ENCODE peak calls at places on chromosomes 1 and 21, in eight cellular contexts. One of them, this sample, is unnamed.
A peak's percentile ranks its signal among the peaks of the same experiment; 100 is the strongest.

GRCh38 chr1:64623750-64624445 is 121.0 kb upstream of the RAVER2 start:
- DNase-seq in SK-N-SH: peak; percentile 32
- DNase-seq in epithelial cell of esophagus: peak; percentile 93
- DNase-seq in endodermal cell: no peak
- DNase-seq in foreskin fibroblast: peak; percentile 17
- DNase-seq in AG04449: peak; percentile 23
- DNase-seq in HFFc6: peak; percentile 9
- DNase-seq in WTC11: no peak
- DNase-seq in this sample: no peak

GRCh38 chr1:148362141-148362929 is 120.8 kb downstream of the PPIAL4G start:
- DNase-seq in WTC11: peak; percentile 76
- DNase-seq in AG04449: no peak
- DNase-seq in foreskin fibroblast: peak; percentile 41
- DNase-seq in epithelial cell of esophagus: peak; percentile 97
- DNase-seq in SK-N-SH: no peak
- DNase-seq in HFFc6: no peak
- DNase-seq in endodermal cell: peak; percentile 91
- DNase-seq in this sample: no peak

GRCh38 chr1:157291083-157291482 is 152.9 kb upstream of the ETV3 start:
- DNase-seq in AG04449: no peak
- DNase-seq in epithelial cell of esophagus: no peak
- DNase-seq in SK-N-SH: no peak
- DNase-seq in WTC11: no peak
- DNase-seq in foreskin fibroblast: no peak
- DNase-seq in endodermal cell: no peak
- DNase-seq in HFFc6: no peak
- DNase-seq in this sample: no peak

GRCh38 chr21:38831526-38832467 is 26.1 kb downstream of the ETS2 start:
- DNase-seq in WTC11: no peak
- DNase-seq in SK-N-SH: no peak
- DNase-seq in HFFc6: peak; percentile 82
- DNase-seq in epithelial cell of esophagus: peak; percentile 99
- DNase-seq in AG04449: peak; percentile 90
- DNase-seq in endodermal cell: no peak
- DNase-seq in foreskin fibroblast: peak; percentile 98
- DNase-seq in this sample: peak; percentile 66

GRCh38 chr1:53328009-53328489 is at the start of gene LRP8:
- DNase-seq in HFFc6: peak; percentile 47
- DNase-seq in epithelial cell of esophagus: peak; percentile 76
- DNase-seq in AG04449: no peak
- DNase-seq in endodermal cell: peak; percentile 91
- DNase-seq in SK-N-SH: peak; percentile 96
- DNase-seq in foreskin fibroblast: peak; percentile 91
- DNase-seq in WTC11: peak; percentile 76
- DNase-seq in this sample: peak; percentile 96

GRCh38 chr1:3541465-3541864 is 69.8 kb downstream of the MEGF6 start:
- DNase-seq in foreskin fibroblast: no peak
- DNase-seq in endodermal cell: no peak
- DNase-seq in HFFc6: no peak
- DNase-seq in epithelial cell of esophagus: no peak
- DNase-seq in SK-N-SH: no peak
- DNase-seq in AG04449: no peak
- DNase-seq in WTC11: no peak
- DNase-seq in this sample: no peak

GRCh38 chr1:34479731-34480130 is 275.1 kb upstream of the GJB5 start:
- DNase-seq in WTC11: peak; percentile 33
- DNase-seq in foreskin fibroblast: no peak
- DNase-seq in SK-N-SH: peak; percentile 41
- DNase-seq in endodermal cell: peak; percentile 53
- DNase-seq in HFFc6: no peak
- DNase-seq in epithelial cell of esophagus: no peak
- DNase-seq in AG04449: no peak
- DNase-seq in this sample: no peak

GRCh38 chr1:37257646-37258045 is 216.7 kb upstream of the ZC3H12A start:
- DNase-seq in epithelial cell of esophagus: no peak
- DNase-seq in foreskin fibroblast: no peak
- DNase-seq in WTC11: no peak
- DNase-seq in endodermal cell: no peak
- DNase-seq in SK-N-SH: peak; percentile 58
- DNase-seq in HFFc6: no peak
- DNase-seq in AG04449: no peak
- DNase-seq in this sample: no peak

GRCh38 chr1:201655910-201656669 is 117.2 kb downstream of the NAV1 start:
- DNase-seq in SK-N-SH: no peak
- DNase-seq in HFFc6: no peak
- DNase-seq in AG04449: no peak
- DNase-seq in endodermal cell: no peak
- DNase-seq in foreskin fibroblast: peak; percentile 59
- DNase-seq in WTC11: no peak
- DNase-seq in epithelial cell of esophagus: no peak
- DNase-seq in this sample: no peak

GRCh38 chr1:221715321-221716169 is 26.3 kb downstream of the DUSP10 start:
- DNase-seq in AG04449: no peak
- DNase-seq in WTC11: peak; percentile 58
- DNase-seq in epithelial cell of esophagus: peak; percentile 63
- DNase-seq in endodermal cell: peak; percentile 79
- DNase-seq in foreskin fibroblast: no peak
- DNase-seq in HFFc6: peak; percentile 53
- DNase-seq in SK-N-SH: no peak
- DNase-seq in this sample: no peak

GRCh38 chr1:176111835-176112234 is 95.3 kb downstream of the COP1 start:
- DNase-seq in endodermal cell: no peak
- DNase-seq in HFFc6: peak; percentile 3
- DNase-seq in WTC11: no peak
- DNase-seq in foreskin fibroblast: peak; percentile 57
- DNase-seq in epithelial cell of esophagus: peak; percentile 84
- DNase-seq in AG04449: no peak
- DNase-seq in SK-N-SH: no peak
- DNase-seq in this sample: no peak

GRCh38 chr1:99645699-99646531 is at the start of gene PALMD:
- DNase-seq in SK-N-SH: peak; percentile 44
- DNase-seq in foreskin fibroblast: peak; percentile 42
- DNase-seq in endodermal cell: peak; percentile 65
- DNase-seq in HFFc6: no peak
- DNase-seq in AG04449: no peak
- DNase-seq in epithelial cell of esophagus: peak; percentile 90
- DNase-seq in WTC11: peak; percentile 15
- DNase-seq in this sample: no peak

GRCh38 chr1:202274611-202275010 is 67.1 kb downstream of the UBE2T start:
- DNase-seq in WTC11: peak; percentile 42
- DNase-seq in AG04449: no peak
- DNase-seq in endodermal cell: peak; percentile 79
- DNase-seq in foreskin fibroblast: peak; percentile 53
- DNase-seq in epithelial cell of esophagus: peak; percentile 43
- DNase-seq in SK-N-SH: no peak
- DNase-seq in HFFc6: no peak
- DNase-seq in this sample: peak; percentile 52

GRCh38 chr1:161725888-161726630 is 4.7 kb downstream of the FCRLB start:
- DNase-seq in SK-N-SH: peak; percentile 64
- DNase-seq in foreskin fibroblast: peak; percentile 73
- DNase-seq in AG04449: no peak
- DNase-seq in WTC11: peak; percentile 42
- DNase-seq in epithelial cell of esophagus: peak; percentile 43
- DNase-seq in HFFc6: peak; percentile 46
- DNase-seq in endodermal cell: peak; percentile 86
- DNase-seq in this sample: peak; percentile 36

GRCh38 chr21:36079010-36079649 is 9.3 kb downstream of the CBR1 start:
- DNase-seq in WTC11: no peak
- DNase-seq in foreskin fibroblast: no peak
- DNase-seq in epithelial cell of esophagus: no peak
- DNase-seq in AG04449: no peak
- DNase-seq in endodermal cell: no peak
- DNase-seq in HFFc6: no peak
- DNase-seq in SK-N-SH: no peak
- DNase-seq in this sample: peak; percentile 42

GRCh38 chr21:38081663-38082062 is 165.4 kb upstream of the KCNJ6 start:
- DNase-seq in epithelial cell of esophagus: no peak
- DNase-seq in WTC11: no peak
- DNase-seq in foreskin fibroblast: no peak
- DNase-seq in endodermal cell: no peak
- DNase-seq in SK-N-SH: no peak
- DNase-seq in HFFc6: no peak
- DNase-seq in AG04449: no peak
- DNase-seq in this sample: no peak

GRCh38 chr1:17023573-17023972 is 11.8 kb upstream of the ATP13A2 start:
- DNase-seq in WTC11: no peak
- DNase-seq in epithelial cell of esophagus: no peak
- DNase-seq in AG04449: no peak
- DNase-seq in endodermal cell: peak; percentile 59
- DNase-seq in SK-N-SH: no peak
- DNase-seq in HFFc6: no peak
- DNase-seq in foreskin fibroblast: no peak
- DNase-seq in this sample: no peak

GRCh38 chr1:161196521-161197451 is 2.1 kb downstream of the ADAMTS4 start:
- DNase-seq in WTC11: no peak
- DNase-seq in endodermal cell: peak; percentile 57
- DNase-seq in SK-N-SH: peak; percentile 88
- DNase-seq in foreskin fibroblast: peak; percentile 94
- DNase-seq in HFFc6: peak; percentile 68
- DNase-seq in epithelial cell of esophagus: no peak
- DNase-seq in AG04449: no peak
- DNase-seq in this sample: no peak

GRCh38 chr1:176949033-176949662 is 215.4 kb downstream of the ASTN1 start:
- DNase-seq in endodermal cell: peak; percentile 96
- DNase-seq in AG04449: no peak
- DNase-seq in HFFc6: no peak
- DNase-seq in epithelial cell of esophagus: peak; percentile 64
- DNase-seq in WTC11: peak; percentile 92
- DNase-seq in foreskin fibroblast: peak; percentile 48
- DNase-seq in SK-N-SH: peak; percentile 49
- DNase-seq in this sample: peak; percentile 37

GRCh38 chr1:119737040-119737682 is 25.4 kb downstream of the PHGDH start:
- DNase-seq in endodermal cell: no peak
- DNase-seq in foreskin fibroblast: no peak
- DNase-seq in SK-N-SH: no peak
- DNase-seq in AG04449: no peak
- DNase-seq in HFFc6: no peak
- DNase-seq in WTC11: no peak
- DNase-seq in epithelial cell of esophagus: no peak
- DNase-seq in this sample: no peak

GRCh38 chr1:66331641-66332523 is 202.1 kb upstream of the SGIP1 start:
- DNase-seq in SK-N-SH: peak; percentile 23
- DNase-seq in foreskin fibroblast: peak; percentile 86
- DNase-seq in endodermal cell: peak; percentile 89
- DNase-seq in epithelial cell of esophagus: peak; percentile 71
- DNase-seq in WTC11: peak; percentile 58
- DNase-seq in AG04449: peak; percentile 55
- DNase-seq in HFFc6: peak; percentile 98
- DNase-seq in this sample: no peak

GRCh38 chr1:11207898-11208611 is 18.9 kb downstream of the ANGPTL7 start:
- DNase-seq in HFFc6: no peak
- DNase-seq in endodermal cell: no peak
- DNase-seq in WTC11: no peak
- DNase-seq in AG04449: no peak
- DNase-seq in foreskin fibroblast: peak; percentile 47
- DNase-seq in SK-N-SH: no peak
- DNase-seq in epithelial cell of esophagus: peak; percentile 20
- DNase-seq in this sample: no peak

GRCh38 chr1:21175324-21175669 is 1.4 kb downstream of the EIF4G3 start:
- DNase-seq in epithelial cell of esophagus: peak; percentile 44
- DNase-seq in foreskin fibroblast: peak; percentile 64
- DNase-seq in HFFc6: no peak
- DNase-seq in endodermal cell: no peak
- DNase-seq in WTC11: no peak
- DNase-seq in AG04449: no peak
- DNase-seq in SK-N-SH: peak; percentile 20
- DNase-seq in this sample: peak; percentile 25

GRCh38 chr1:213061263-213061662 is 10.2 kb downstream of the RPS6KC1 start:
- DNase-seq in SK-N-SH: no peak
- DNase-seq in WTC11: no peak
- DNase-seq in epithelial cell of esophagus: no peak
- DNase-seq in AG04449: no peak
- DNase-seq in endodermal cell: peak; percentile 65
- DNase-seq in foreskin fibroblast: no peak
- DNase-seq in HFFc6: no peak
- DNase-seq in this sample: no peak
- TF ChIP-seq CTCF in SK-N-SH: no peak
- TF ChIP-seq CTCF in WTC11: no peak
- TF ChIP-seq CTCF in epithelial cell of esophagus: peak; percentile 28
- TF ChIP-seq CTCF in AG04449: no peak
- TF ChIP-seq CTCF in endodermal cell: peak; percentile 53
- TF ChIP-seq CTCF in foreskin fibroblast: no peak
- TF ChIP-seq CTCF in HFFc6: no peak
- TF ChIP-seq CTCF in this sample: no peak

GRCh38 chr1:102172200-102172599 is 175.5 kb upstream of the OLFM3 start:
- DNase-seq in foreskin fibroblast: no peak
- DNase-seq in HFFc6: no peak
- DNase-seq in AG04449: no peak
- DNase-seq in epithelial cell of esophagus: no peak
- DNase-seq in endodermal cell: no peak
- DNase-seq in WTC11: no peak
- DNase-seq in SK-N-SH: no peak
- DNase-seq in this sample: no peak

GRCh38 chr1:102178483-102178882 is 181.8 kb upstream of the OLFM3 start:
- DNase-seq in WTC11: no peak
- DNase-seq in foreskin fibroblast: no peak
- DNase-seq in epithelial cell of esophagus: no peak
- DNase-seq in SK-N-SH: no peak
- DNase-seq in HFFc6: no peak
- DNase-seq in endodermal cell: no peak
- DNase-seq in AG04449: no peak
- DNase-seq in this sample: no peak

GRCh38 chr1:102174259-102174863 is 177.6 kb upstream of the OLFM3 start:
- DNase-seq in AG04449: no peak
- DNase-seq in SK-N-SH: no peak
- DNase-seq in HFFc6: no peak
- DNase-seq in endodermal cell: peak; percentile 83
- DNase-seq in epithelial cell of esophagus: peak; percentile 33
- DNase-seq in WTC11: peak; percentile 57
- DNase-seq in foreskin fibroblast: no peak
- DNase-seq in this sample: peak; percentile 16
- TF ChIP-seq CTCF in AG04449: no peak
- TF ChIP-seq CTCF in SK-N-SH: peak; percentile 57
- TF ChIP-seq CTCF in HFFc6: peak; percentile 39
- TF ChIP-seq CTCF in endodermal cell: peak; percentile 89
- TF ChIP-seq CTCF in epithelial cell of esophagus: peak; percentile 55
- TF ChIP-seq CTCF in WTC11: peak; percentile 64
- TF ChIP-seq CTCF in foreskin fibroblast: no peak
- TF ChIP-seq CTCF in this sample: peak; percentile 82

DNA sequence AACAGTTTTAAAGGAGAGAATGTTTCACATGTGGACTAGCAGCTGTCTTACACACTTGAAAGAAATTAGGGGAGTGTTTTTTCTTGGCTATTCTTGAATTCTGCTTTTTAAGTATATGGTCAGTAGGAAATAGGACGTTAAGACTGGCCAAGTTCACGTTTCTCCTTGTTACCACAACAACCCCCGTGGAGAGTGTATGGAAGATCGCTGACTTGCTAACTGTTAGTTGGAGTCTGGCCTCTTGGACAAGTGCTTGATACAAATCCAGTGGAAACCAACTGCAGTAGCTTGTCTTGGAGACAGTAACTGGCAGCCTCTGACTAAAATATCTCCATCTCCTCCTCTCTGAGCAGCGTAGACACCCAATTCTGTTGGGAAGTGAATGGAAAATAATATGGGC is 3.8 kb upstream of the NFIA start:
- DNase-seq in SK-N-SH: no peak
- DNase-seq in AG04449: no peak
- DNase-seq in HFFc6: no peak
- DNase-seq in epithelial cell of esophagus: no peak
- DNase-seq in foreskin fibroblast: no peak
- DNase-seq in WTC11: no peak
- DNase-seq in endodermal cell: no peak
- DNase-seq in this sample: no peak
- TF ChIP-seq CTCF in SK-N-SH: no peak
- TF ChIP-seq CTCF in AG04449: no peak
- TF ChIP-seq CTCF in HFFc6: no peak
- TF ChIP-seq CTCF in epithelial cell of esophagus: no peak
- TF ChIP-seq CTCF in foreskin fibroblast: no peak
- TF ChIP-seq CTCF in WTC11: no peak
- TF ChIP-seq CTCF in endodermal cell: no peak
- TF ChIP-seq CTCF in this sample: no peak

GRCh38 chr1:203625623-203626189 is 926 bp upstream of the ATP2B4 start:
- DNase-seq in WTC11: no peak
- DNase-seq in HFFc6: no peak
- DNase-seq in foreskin fibroblast: peak; percentile 67
- DNase-seq in endodermal cell: no peak
- DNase-seq in AG04449: no peak
- DNase-seq in epithelial cell of esophagus: peak; percentile 97
- DNase-seq in SK-N-SH: peak; percentile 66
- DNase-seq in this sample: peak; percentile 58
- TF ChIP-seq CTCF in WTC11: no peak
- TF ChIP-seq CTCF in HFFc6: peak; percentile 55
- TF ChIP-seq CTCF in foreskin fibroblast: no peak
- TF ChIP-seq CTCF in endodermal cell: no peak
- TF ChIP-seq CTCF in AG04449: no peak
- TF ChIP-seq CTCF in epithelial cell of esophagus: no peak
- TF ChIP-seq CTCF in SK-N-SH: peak; percentile 55
- TF ChIP-seq CTCF in this sample: peak; percentile 43

This sample was measured in GM20000.